ENCODE peak calls at places on chromosomes 12 and 14, in nine cellular contexts. L, C, E, W, X, U, I, T and J are unnamed samples.

GRCh38 chr14:102554835-102555819 is 37.3 kb upstream of the RCOR1 start:
- DNase-seq in W (no peak), E (peak; percentile 73), T (peak; percentile 50), I (peak; percentile 69), U (peak; percentile 57), X (no peak), C (peak; percentile 44), L (peak; percentile 46), J (peak; percentile 69)

GRCh38 chr12:42742691-42743090 is 153.1 kb upstream of the PRICKLE1 start:
- DNase-seq in X (no peak), E (no peak), W (no peak), T (no peak), I (no peak), L (peak; percentile 31), C (no peak), U (no peak), J (no peak)

GRCh38 chr12:27511031-27511722 is 12.8 kb upstream of the PPFIBP1 start:
- DNase-seq in U (no peak), I (no peak), T (no peak), W (no peak), E (no peak), X (peak; percentile 72), C (peak; percentile 93), L (no peak), J (peak; percentile 57)

GRCh38 chr14:72883963-72884362 is 9.9 kb downstream of the DPF3 start:
- DNase-seq in C (peak; percentile 45), T (no peak), E (no peak), U (no peak), L (no peak), W (no peak), X (peak; percentile 55), I (no peak), J (no peak)

GRCh38 chr14:68789798-68790655 is 2.8 kb downstream of the ZFP36L1 start:
- DNase-seq in C (no peak), W (no peak), X (no peak), E (no peak), T (no peak), U (no peak), I (peak; percentile 66), L (peak; percentile 38), J (peak; percentile 51)

GRCh38 chr12:114166360-114166759 is 200.2 kb upstream of the RBM19 start:
- DNase-seq in E (peak; percentile 22), L (peak; percentile 31), X (peak; percentile 60), W (no peak), T (no peak), U (peak; percentile 78), I (no peak), C (peak; percentile 10), J (peak; percentile 24)

GRCh38 chr14:67425603-67426002 is 13.6 kb upstream of the PLEK2 start:
- DNase-seq in C (no peak), U (no peak), T (no peak), W (no peak), L (no peak), X (no peak), E (no peak), I (no peak), J (no peak)

GRCh38 chr14:105180598-105181528 is at the start of gene NUDT14:
- DNase-seq in X (peak; percentile 25), U (no peak), L (no peak), I (peak; percentile 82), C (peak; percentile 29), W (no peak), E (peak; percentile 88), T (peak; percentile 79), J (peak; percentile 77)

GRCh38 chr12:132937476-132937875 is 18.6 kb downstream of the ZNF605 start:
- DNase-seq in L (no peak), W (no peak), X (no peak), U (no peak), T (no peak), I (no peak), C (no peak), E (no peak), J (no peak)

GRCh38 chr12:132941336-132941954 is 14.7 kb downstream of the ZNF605 start:
- DNase-seq in C (no peak), X (no peak), E (no peak), T (no peak), L (no peak), W (no peak), I (no peak), U (no peak), J (no peak)

GRCh38 chr12:132942611-132943010 is 13.5 kb downstream of the ZNF605 start:
- DNase-seq in W (no peak), U (no peak), E (no peak), C (no peak), I (no peak), T (no peak), L (no peak), X (no peak), J (no peak)

GRCh38 chr12:132936163-132936562 is 19.9 kb downstream of the ZNF605 start:
- DNase-seq in T (no peak), L (no peak), I (no peak), E (no peak), U (no peak), X (no peak), C (no peak), W (no peak), J (no peak)

GRCh38 chr12:132940071-132940719 is 15.9 kb downstream of the ZNF605 start:
- DNase-seq in T (no peak), W (no peak), X (no peak), I (no peak), C (no peak), E (no peak), U (no peak), L (no peak), J (no peak)
- H3K9me3 ChIP-seq in T (no peaks in the 10 kb centered on the region), W (peaks cover 42% of the 10 kb centered on the region), X (peaks cover 59% of the 10 kb centered on the region), I (peaks cover 63% of the 10 kb centered on the region), C (peaks cover 9% of the 10 kb centered on the region), E (peaks cover 79% of the 10 kb centered on the region), U (peaks cover 65% of the 10 kb centered on the region), L (no peaks in the 10 kb centered on the region), J (peaks cover 81% of the 10 kb centered on the region)

GRCh38 chr12:2677142-2677880 is 117.5 kb upstream of the FKBP4 start:
- DNase-seq in I (no peak), U (no peak), T (no peak), L (no peak), X (no peak), C (no peak), E (no peak), W (no peak), J (no peak)
- H3K36me3 ChIP-seq in I (no peaks in the 10 kb centered on the region), U (no peaks in the 10 kb centered on the region), T (no peaks in the 10 kb centered on the region), L (peaks cover 4% of the 10 kb centered on the region), X (peaks cover 32% of the 10 kb centered on the region), C (no peaks in the 10 kb centered on the region), E (peaks cover 6% of the 10 kb centered on the region), W (no peaks in the 10 kb centered on the region), J (peaks cover 68% of the 10 kb centered on the region)

DNA sequence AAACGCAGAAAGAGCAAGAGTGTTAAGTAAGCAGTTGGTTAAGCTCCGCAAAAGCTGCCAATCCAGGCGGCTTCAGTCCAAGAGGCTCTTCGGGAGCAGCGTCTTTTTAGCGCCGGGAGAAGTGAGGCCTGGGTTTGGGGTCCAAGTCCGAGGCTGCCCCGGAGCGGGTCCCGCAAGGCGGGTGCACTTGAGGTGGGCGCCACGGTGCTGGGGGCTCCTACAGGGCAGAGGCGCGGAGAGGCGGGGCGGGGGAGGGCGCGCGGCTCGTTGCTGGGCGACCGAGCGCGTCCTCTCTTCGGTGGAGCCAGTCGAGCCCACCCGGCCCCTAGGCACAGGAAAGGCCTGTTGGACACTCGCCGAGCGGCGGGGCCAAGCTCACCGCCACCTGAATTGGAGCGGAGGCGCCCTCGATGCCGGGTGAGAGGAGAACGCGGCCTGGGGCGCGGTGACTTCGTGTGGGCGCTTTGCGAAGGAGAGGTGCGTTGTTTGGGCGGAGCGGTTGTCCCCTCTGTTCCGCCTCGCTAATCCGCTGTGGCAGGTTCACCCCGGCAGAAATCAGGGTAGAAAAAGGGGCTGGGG is 15.6 kb downstream of the TTC6 start:
- DNase-seq in X (no peak), I (no peak), U (no peak), L (no peak), T (no peak), C (no peak), E (no peak), W (no peak), J (no peak)
- H3K9me3 ChIP-seq in X (peaks cover 18% of the 10 kb centered on the region), I (peaks cover 16% of the 10 kb centered on the region), U (peaks cover 14% of the 10 kb centered on the region), L (no peaks in the 10 kb centered on the region), T (no peaks in the 10 kb centered on the region), C (no peaks in the 10 kb centered on the region), E (peaks cover 2% of the 10 kb centered on the region), W (peaks cover 8% of the 10 kb centered on the region), J (peaks cover 46% of the 10 kb centered on the region)

DNA sequence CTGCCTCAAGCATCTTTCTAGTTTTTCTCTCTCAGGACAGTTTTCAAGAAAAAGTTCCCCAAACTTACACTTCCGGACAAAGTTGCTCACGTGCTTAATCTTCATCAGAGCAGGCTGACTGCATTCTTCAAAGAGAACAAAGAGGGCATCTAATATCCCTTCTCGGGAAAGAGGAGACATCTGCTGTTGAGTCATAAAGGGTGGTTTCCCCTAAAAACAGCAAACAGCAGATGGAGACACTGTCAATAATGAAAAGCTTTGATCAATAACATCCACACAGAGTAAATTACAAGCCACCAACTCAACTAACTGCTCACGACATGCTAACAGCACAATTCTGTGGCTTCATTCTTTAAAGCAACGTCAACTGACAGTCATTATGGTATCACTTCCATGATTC is 8.1 kb downstream of the CIT start:
- DNase-seq in E (no peak), L (no peak), U (no peak), T (no peak), I (no peak), C (peak; percentile 32), W (no peak), X (peak; percentile 54), J (peak; percentile 30)
- H3K36me3 ChIP-seq in E (no peaks in the 10 kb centered on the region), L (peaks cover 5% of the 10 kb centered on the region), U (peaks cover 92% of the 10 kb centered on the region), T (no peaks in the 10 kb centered on the region), I (no peaks in the 10 kb centered on the region), C (peaks cover 7% of the 10 kb centered on the region), W (peaks cover 2% of the 10 kb centered on the region), X (peaks cover 2% of the 10 kb centered on the region), J (no peaks in the 10 kb centered on the region)

GRCh38 chr12:52757449-52758176 is 19.5 kb downstream of the KRT76 start:
- DNase-seq in X (no peak), L (no peak), E (no peak), C (no peak), U (no peak), I (no peak), T (no peak), W (no peak), J (no peak)
- H3K9me3 ChIP-seq in X (peaks cover 5% of the 10 kb centered on the region), L (no peaks in the 10 kb centered on the region), E (peaks cover 23% of the 10 kb centered on the region), C (no peaks in the 10 kb centered on the region), U (peaks cover 25% of the 10 kb centered on the region), I (peaks cover 9% of the 10 kb centered on the region), T (no peaks in the 10 kb centered on the region), W (peaks cover 10% of the 10 kb centered on the region), J (peaks cover 21% of the 10 kb centered on the region)

GRCh38 chr14:75654127-75654732 is 6.4 kb downstream of the ERG28 start:
- DNase-seq in U (peak; percentile 35), W (peak; percentile 71), X (peak; percentile 53), L (peak; percentile 79), E (peak; percentile 85), T (peak; percentile 82), I (peak; percentile 87), C (peak; percentile 26), J (peak; percentile 87)
- H3K36me3 ChIP-seq in U (peaks cover 70% of the 10 kb centered on the region), W (peaks cover 8% of the 10 kb centered on the region), X (peaks cover 10% of the 10 kb centered on the region), L (peaks cover 62% of the 10 kb centered on the region), E (peaks cover 68% of the 10 kb centered on the region), T (no peaks in the 10 kb centered on the region), I (peaks cover 50% of the 10 kb centered on the region), C (peaks cover 12% of the 10 kb centered on the region), J (peaks cover 61% of the 10 kb centered on the region)